ENCODE peak calls at places on chromosomes 12 and 14, in seven cellular contexts. T is mesendoderm, E is body of pancreas, K is stomach, S is substantia nigra, H is adrenal gland, I is cardiac muscle cell. R is an unnamed sample.

GRCh38 chr12:119486599-119487154 is 106.9 kb upstream of the TMEM233 start:
- DNase-seq in T (peak; percentile 97), E (no peak), K (no peak), S (no peak), H (no peak), I (no peak), R (no peak)

GRCh38 chr14:80477388-80478160 is 266.3 kb upstream of the DIO2 start:
- DNase-seq in T (no peak), E (no peak), K (no peak), S (no peak), H (no peak), I (no peak), R (no peak)

GRCh38 chr14:92224348-92224954 is 98.5 kb upstream of the SLC24A4 start:
- DNase-seq in T (no peak), E (no peak), K (no peak), S (no peak), H (no peak), I (no peak), R (no peak)

GRCh38 chr12:14959463-14959862 is 1.9 kb downstream of the ARHGDIB start:
- DNase-seq in T (no peak), E (no peak), K (no peak), S (no peak), H (no peak), I (no peak), R (no peak)

GRCh38 chr14:79051009-79051710 is 881.0 kb downstream of the NRXN3 start:
- DNase-seq in T (no peak), E (no peak), K (no peak), S (no peak), H (no peak), I (no peak), R (peak; percentile 7)

GRCh38 chr12:6607751-6608591 is 792 bp upstream of the CHD4 start:
- DNase-seq in T (peak; percentile 70), E (peak; percentile 78), K (peak; percentile 74), S (peak; percentile 61), H (peak; percentile 79), I (peak; percentile 60), R (no peak)

GRCh38 chr12:68387338-68387737 is 55.2 kb upstream of the MDM1 start:
- DNase-seq in T (no peak), E (no peak), K (no peak), S (no peak), H (no peak), I (no peak), R (no peak)

GRCh38 chr12:54164402-54165145 is 24.2 kb downstream of the SMUG1 start:
- DNase-seq in T (peak; percentile 26), E (no peak), K (no peak), S (no peak), H (no peak), I (no peak), R (no peak)

GRCh38 chr12:93954160-93955112 is 193.9 kb upstream of the PLXNC1 start:
- DNase-seq in T (no peak), E (peak; percentile 8), K (no peak), S (no peak), H (no peak), I (no peak), R (no peak)

GRCh38 chr12:66197413-66198055 is 8.5 kb downstream of the IRAK3 start:
- DNase-seq in T (no peak), E (no peak), K (no peak), S (no peak), H (no peak), I (no peak), R (no peak)

GRCh38 chr12:2804390-2805145 is 7.9 kb upstream of the ITFG2 start:
- DNase-seq in T (no peak), E (peak; percentile 42), K (no peak), S (no peak), H (peak; percentile 81), I (peak; percentile 79), R (no peak)

GRCh38 chr14:84375235-84375634 is 1154.7 kb upstream of the FLRT2 start:
- DNase-seq in T (peak; percentile 5), E (no peak), K (no peak), S (no peak), H (no peak), I (no peak), R (no peak)

GRCh38 chr12:107884769-107885694 is 110.5 kb downstream of the ASCL4 start:
- DNase-seq in T (peak; percentile 69), E (peak; percentile 63), K (peak; percentile 67), S (no peak), H (peak; percentile 74), I (peak; percentile 83), R (peak; percentile 38)

GRCh38 chr12:27048822-27049752 is 26.7 kb downstream of the MED21 start:
- DNase-seq in T (peak; percentile 32), E (no peak), K (no peak), S (no peak), H (no peak), I (no peak), R (no peak)

GRCh38 chr12:84986586-84986985 is 49.5 kb downstream of the TSPAN19 start:
- DNase-seq in T (no peak), E (no peak), K (no peak), S (no peak), H (no peak), I (no peak), R (no peak)

GRCh38 chr12:3315201-3315661 is 175.8 kb upstream of the PRMT8 start:
- DNase-seq in T (no peak), E (peak; percentile 91), K (peak; percentile 83), S (no peak), H (peak; percentile 63), I (no peak), R (peak; percentile 88)

GRCh38 chr14:103819503-103820307 is 27.7 kb downstream of the PPP1R13B start:
- DNase-seq in T (peak; percentile 70), E (peak; percentile 46), K (peak; percentile 60), S (no peak), H (peak; percentile 53), I (peak; percentile 89), R (peak; percentile 19)

GRCh38 chr14:33618361-33619095 is 332.3 kb downstream of the EGLN3 start:
- DNase-seq in T (peak; percentile 40), E (no peak), K (no peak), S (no peak), H (no peak), I (no peak), R (no peak)

GRCh38 chr12:91889059-91889458 is 256.6 kb downstream of the BTG1 start:
- DNase-seq in T (no peak), E (no peak), K (no peak), S (no peak), H (no peak), I (no peak), R (no peak)

GRCh38 chr14:61470261-61470953 is 149.0 kb downstream of the PRKCH start:
- DNase-seq in T (peak; percentile 74), E (no peak), K (no peak), S (no peak), H (peak; percentile 55), I (no peak), R (no peak)

GRCh38 chr14:104688755-104689619 is at the start of gene INF2:
- DNase-seq in T (peak; percentile 65), E (peak; percentile 81), K (peak; percentile 72), S (no peak), H (peak; percentile 81), I (peak; percentile 83), R (peak; percentile 50)

GRCh38 chr12:30908389-30909087 is 18.0 kb upstream of the TSPAN11 start:
- DNase-seq in T (no peak), E (no peak), K (no peak), S (no peak), H (no peak), I (no peak), R (peak; percentile 46)

GRCh38 chr14:96098309-96098998 is 59.3 kb downstream of the C14orf132 start:
- DNase-seq in T (peak; percentile 88), E (peak; percentile 69), K (peak; percentile 56), S (peak; percentile 16), H (peak; percentile 82), I (peak; percentile 79), R (peak; percentile 52)

GRCh38 chr12:72511906-72512305 is 239.7 kb downstream of the TRHDE start:
- DNase-seq in T (peak; percentile 37), E (peak; percentile 23), K (no peak), S (no peak), H (no peak), I (no peak), R (no peak)

GRCh38 chr14:88683119-88683518 is 109.6 kb downstream of the EML5 start:
- DNase-seq in T (no peak), E (no peak), K (no peak), S (no peak), H (no peak), I (no peak), R (no peak)

GRCh38 chr12:64039285-64039871 is 182.7 kb downstream of the KICS2 start:
- DNase-seq in T (no peak), E (peak; percentile 78), K (peak; percentile 64), S (no peak), H (no peak), I (peak; percentile 4), R (peak; percentile 5)

GRCh38 chr12:41683023-41683422 is 461.7 kb downstream of the GXYLT1 start:
- DNase-seq in T (peak; percentile 64), E (no peak), K (no peak), S (no peak), H (no peak), I (no peak), R (no peak)

GRCh38 chr12:92208613-92209121 is 63.0 kb upstream of the BTG1 start:
- DNase-seq in T (peak; percentile 19), E (no peak), K (no peak), S (no peak), H (no peak), I (peak; percentile 7), R (no peak)

GRCh38 chr14:56112781-56113180 is 5.4 kb upstream of the PELI2 start:
- DNase-seq in T (no peak), E (no peak), K (no peak), S (no peak), H (no peak), I (no peak), R (no peak)

GRCh38 chr12:47156167-47156736 is 76.5 kb upstream of the AMIGO2 start:
- DNase-seq in T (peak; percentile 61), E (peak; percentile 85), K (no peak), S (no peak), H (peak; percentile 89), I (no peak), R (no peak)
- H3K27ac ChIP-seq in T (no peak overlapping the region), E (peak overlapping the region; percentile 79), K (no peak overlapping the region), S (no peak overlapping the region), H (peak overlapping the region; percentile 61), I (no peak overlapping the region), R (no peak overlapping the region)

GRCh38 chr14:102043251-102044025 is 43.4 kb downstream of the HSP90AA1 start:
- DNase-seq in T (no peak), E (no peak), K (no peak), S (no peak), H (no peak), I (no peak), R (no peak)
- H3K27ac ChIP-seq in T (no peak overlapping the region), E (no peak overlapping the region), K (no peak overlapping the region), S (no peak overlapping the region), H (no peak overlapping the region), I (no peak overlapping the region), R (no peak overlapping the region)

GRCh38 chr12:12433203-12433731 is 76.4 kb downstream of the BORCS5 start:
- DNase-seq in T (no peak), E (no peak), K (no peak), S (no peak), H (no peak), I (no peak), R (no peak)
- H3K27ac ChIP-seq in T (no peak overlapping the region), E (peak overlapping the region; percentile 41), K (peak overlapping the region; percentile 50), S (peak overlapping the region; percentile 45), H (no peak overlapping the region), I (no peak overlapping the region), R (peak overlapping the region; percentile 62)

DNA sequence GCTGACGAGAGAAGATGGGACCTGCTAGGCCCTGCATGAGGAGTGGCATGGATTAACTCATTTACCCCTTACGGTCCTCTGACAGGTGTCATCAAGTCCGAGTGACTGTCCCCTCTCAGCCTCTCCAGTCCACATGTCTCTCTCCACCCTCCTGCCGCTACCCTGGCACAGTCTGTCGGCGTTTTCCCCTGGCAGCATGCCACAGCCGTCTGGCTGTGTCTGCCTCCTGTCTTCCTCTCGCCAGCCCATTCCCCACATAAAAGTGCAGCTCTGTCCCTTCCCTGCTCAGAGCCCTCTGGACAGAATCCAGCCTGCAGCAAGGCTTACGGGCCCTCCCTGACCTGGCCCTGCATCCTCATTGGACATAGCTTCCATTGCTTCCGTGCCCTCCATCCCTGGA is 45.6 kb downstream of the UBE3B start:
- DNase-seq in T (no peak), E (no peak), K (no peak), S (no peak), H (peak; percentile 77), I (no peak), R (no peak)
- H3K27ac ChIP-seq in T (no peak overlapping the region), E (no peak overlapping the region), K (no peak overlapping the region), S (peak overlapping the region; percentile 60), H (no peak overlapping the region), I (peak overlapping the region; percentile 80), R (no peak overlapping the region)